ENCODE peak calls at places on chromosome 18, in four cellular contexts. I is right atrium auricular region, L is RWPE2, Y is psoas muscle. R is an unnamed sample.

GRCh38 chr18:66560092-66560491 is 43.8 kb downstream of the CDH19 start:
- DNase-seq in I (no peak), L (no peak), Y (no peak), R (peak; percentile 38)

GRCh38 chr18:4781873-4782272 is 326.8 kb upstream of the DLGAP1 start:
- DNase-seq in I (no peak), Y (no peak), L (no peak), R (no peak)

GRCh38 chr18:21359746-21360145 is 117.7 kb downstream of the GREB1L start:
- DNase-seq in Y (no peak), I (no peak), L (no peak), R (no peak)

GRCh38 chr18:74069178-74070050 is 78.2 kb downstream of the FBXO15 start:
- DNase-seq in I (no peak), L (no peak), Y (no peak), R (no peak)

GRCh38 chr18:69974365-69974764 is 26.7 kb upstream of the CD226 start:
- DNase-seq in L (no peak), Y (no peak), I (no peak), R (no peak)

GRCh38 chr18:36526611-36527010 is 229.1 kb downstream of the FHOD3 start:
- DNase-seq in Y (no peak), I (no peak), L (no peak), R (no peak)

GRCh38 chr18:47717257-47717656 is 213.2 kb downstream of the SMAD2 start:
- DNase-seq in Y (no peak), I (no peak), L (no peak), R (no peak)

GRCh38 chr18:12254137-12254819 is at the start of gene CIDEA:
- DNase-seq in I (no peak), L (no peak), Y (no peak), R (no peak)

GRCh38 chr18:1559563-1559962 is 654.9 kb downstream of the ADCYAP1 start:
- DNase-seq in I (no peak), Y (no peak), L (no peak), R (no peak)

GRCh38 chr18:2540575-2540974 is 30.7 kb downstream of the METTL4 start:
- DNase-seq in I (no peak), L (no peak), Y (no peak), R (no peak)

GRCh38 chr18:45935591-45936335 is 31.4 kb downstream of the EPG5 start:
- DNase-seq in Y (no peak), L (no peak), I (no peak), R (no peak)

GRCh38 chr18:33558529-33558928 is 19.5 kb upstream of the ASXL3 start:
- DNase-seq in L (no peak), I (no peak), Y (no peak), R (no peak)

GRCh38 chr18:13872373-13872772 is 43.0 kb downstream of the MC2R start:
- DNase-seq in I (no peak), Y (no peak), L (no peak), R (no peak)

GRCh38 chr18:21300616-21301200 is 58.7 kb downstream of the GREB1L start:
- DNase-seq in I (no peak), Y (no peak), L (no peak), R (no peak)

GRCh38 chr18:46412831-46413371 is 244.1 kb downstream of the LOXHD1 start:
- DNase-seq in I (no peak), Y (no peak), L (no peak), R (no peak)

GRCh38 chr18:54020971-54021370 is 203.5 kb downstream of the MBD2 start:
- DNase-seq in Y (no peak), I (no peak), L (no peak), R (no peak)

GRCh38 chr18:52312321-52312720 is 27.7 kb upstream of the DCC start:
- DNase-seq in Y (no peak), I (no peak), L (no peak), R (no peak)

GRCh38 chr18:12637393-12637792 is 20.5 kb downstream of the SPIRE1 start:
- DNase-seq in L (no peak), I (no peak), Y (no peak), R (no peak)

GRCh38 chr18:43396266-43396665 is 119.0 kb upstream of the SYT4 start:
- DNase-seq in L (no peak), I (no peak), Y (no peak), R (no peak)

GRCh38 chr18:51778115-51778514 is 561.9 kb upstream of the DCC start:
- DNase-seq in I (no peak), L (no peak), Y (no peak), R (no peak)

GRCh38 chr18:34153711-34154110 is 71.0 kb downstream of the NOL4 start:
- DNase-seq in Y (no peak), L (no peak), I (no peak), R (no peak)

GRCh38 chr18:63823516-63824219 is 48.5 kb downstream of the SERPINB7 start:
- DNase-seq in I (no peak), Y (peak; percentile 20), L (no peak), R (no peak)

GRCh38 chr18:58446661-58447060 is 182.2 kb downstream of the ALPK2 start:
- DNase-seq in I (no peak), Y (no peak), L (no peak), R (no peak)

GRCh38 chr18:54939375-54939917 is 19.8 kb downstream of the CCDC68 start:
- DNase-seq in I (no peak), L (no peak), Y (no peak), R (no peak)

GRCh38 chr18:22639026-22639463 is 221.3 kb upstream of the CTAGE1 start:
- DNase-seq in Y (no peak), L (no peak), I (no peak), R (no peak)

GRCh38 chr18:43887491-43887890 is 610.2 kb upstream of the SYT4 start:
- DNase-seq in I (no peak), L (no peak), Y (no peak), R (no peak)

GRCh38 chr18:567119-567518 is 13.1 kb upstream of the CETN1 start:
- DNase-seq in Y (no peak), I (no peak), L (no peak), R (no peak)

GRCh38 chr18:27977009-27977408 is 199.9 kb downstream of the CDH2 start:
- DNase-seq in L (no peak), Y (no peak), I (no peak), R (no peak)

GRCh38 chr18:45365835-45366234 is 249.4 kb upstream of the SLC14A2 start:
- DNase-seq in I (no peak), L (no peak), Y (no peak), R (no peak)

GRCh38 chr18:22691988-22692710 is 241.0 kb upstream of the RBBP8 start:
- DNase-seq in I (no peak), Y (no peak), L (no peak), R (no peak)

GRCh38 chr18:57175550-57175949 is 28.7 kb downstream of the BOD1L2 start:
- DNase-seq in I (no peak), Y (no peak), L (no peak), R (no peak)

GRCh38 chr18:34283506-34283905 is 58.8 kb upstream of the NOL4 start:
- DNase-seq in L (no peak), I (no peak), Y (no peak), R (no peak)

GRCh38 chr18:51716277-51716676 is 518.8 kb upstream of the MEX3C start:
- DNase-seq in Y (no peak), I (no peak), L (no peak), R (no peak)

GRCh38 chr18:55243255-55243654 is 284.0 kb upstream of the CCDC68 start:
- DNase-seq in I (no peak), Y (no peak), L (no peak), R (no peak)

DNA sequence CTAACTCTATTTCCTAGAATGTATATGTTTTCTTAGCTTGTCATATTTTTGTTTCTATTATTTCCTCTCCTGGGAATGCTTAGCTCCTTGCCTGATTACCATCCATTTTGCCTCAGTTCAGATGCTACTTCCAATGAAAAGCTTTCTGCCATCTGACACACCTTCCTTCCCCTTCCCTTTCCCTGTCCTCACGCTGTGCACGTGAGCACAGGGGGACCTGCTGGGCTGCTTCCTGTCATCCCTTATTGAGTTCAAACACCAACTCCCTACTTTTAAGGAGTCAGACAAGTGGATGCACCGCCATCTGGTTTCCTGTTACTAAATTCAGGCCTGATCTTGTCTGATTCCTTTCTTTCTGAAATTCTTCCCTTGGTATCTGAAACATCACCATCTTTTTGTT is 2.4 kb upstream of the INO80C start:
- DNase-seq in I (peak; percentile 32), Y (no peak), L (no peak), R (no peak)
- H3K4me1 ChIP-seq in I (no peaks in the 10 kb centered on the region), Y (peaks cover 19% of the 10 kb centered on the region), L (peaks cover 23% of the 10 kb centered on the region), R (peaks cover 10% of the 10 kb centered on the region)

DNA sequence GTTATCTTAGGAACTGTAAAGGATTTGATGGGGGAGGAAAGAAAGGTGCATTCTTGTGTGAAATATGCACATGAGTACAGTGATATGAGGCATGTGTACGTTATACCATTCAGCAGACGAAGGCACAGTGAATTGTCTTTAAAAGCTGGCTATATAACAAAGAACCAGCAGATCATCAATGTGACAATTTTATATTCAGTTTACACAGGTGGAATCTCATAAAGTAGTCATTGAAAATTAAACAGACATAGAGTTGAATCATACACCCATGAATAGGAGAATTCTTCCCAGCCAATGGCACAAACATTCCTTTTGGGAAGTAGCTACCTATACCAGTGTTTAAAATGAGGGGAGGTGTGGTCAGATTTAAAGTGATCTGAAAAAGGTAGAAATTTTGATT is 470.3 kb downstream of the DSC3 start:
- DNase-seq in I (no peak), Y (no peak), L (no peak), R (no peak)
- H3K4me1 ChIP-seq in I (no peaks in the 10 kb centered on the region), Y (no peaks in the 10 kb centered on the region), L (no peaks in the 10 kb centered on the region), R (no peaks in the 10 kb centered on the region)

GRCh38 chr18:59818769-59819168 is 81.0 kb upstream of the PMAIP1 start:
- DNase-seq in I (no peak), Y (no peak), L (no peak), R (no peak)

GRCh38 chr18:59820663-59821062 is 79.1 kb upstream of the PMAIP1 start:
- DNase-seq in L (no peak), I (no peak), Y (no peak), R (no peak)

GRCh38 chr18:59823611-59824195 is 76.1 kb upstream of the PMAIP1 start:
- DNase-seq in Y (peak; percentile 38), I (peak; percentile 73), L (no peak), R (peak; percentile 70)

GRCh38 chr18:59822612-59823275 is 77.1 kb upstream of the PMAIP1 start:
- DNase-seq in I (no peak), Y (no peak), L (no peak), R (no peak)

DNA sequence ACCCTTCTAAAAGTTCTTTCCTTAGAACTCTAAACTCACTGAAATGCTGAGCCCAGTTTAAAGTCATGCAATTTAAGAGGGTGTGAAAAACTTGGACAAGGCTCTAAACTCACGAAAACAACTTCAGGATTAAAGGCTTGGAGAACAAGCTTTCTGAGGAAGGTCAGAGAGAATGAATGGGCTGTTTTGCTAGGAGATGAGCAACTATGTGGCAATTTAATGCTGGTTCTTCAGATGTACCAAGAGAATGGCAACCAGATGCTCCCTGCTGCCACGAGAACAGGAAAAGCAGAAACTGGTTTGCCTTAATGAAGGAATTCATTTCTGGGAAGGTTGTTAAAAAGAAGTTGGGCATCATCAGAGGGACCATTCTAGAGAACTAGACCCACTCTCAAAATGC is 77.8 kb upstream of the PMAIP1 start:
- DNase-seq in L (no peak), Y (no peak), I (no peak), R (no peak)
- H3K4me1 ChIP-seq in L (no peaks in the 10 kb centered on the region), Y (no peaks in the 10 kb centered on the region), I (no peaks in the 10 kb centered on the region), R (no peaks in the 10 kb centered on the region)

DNA sequence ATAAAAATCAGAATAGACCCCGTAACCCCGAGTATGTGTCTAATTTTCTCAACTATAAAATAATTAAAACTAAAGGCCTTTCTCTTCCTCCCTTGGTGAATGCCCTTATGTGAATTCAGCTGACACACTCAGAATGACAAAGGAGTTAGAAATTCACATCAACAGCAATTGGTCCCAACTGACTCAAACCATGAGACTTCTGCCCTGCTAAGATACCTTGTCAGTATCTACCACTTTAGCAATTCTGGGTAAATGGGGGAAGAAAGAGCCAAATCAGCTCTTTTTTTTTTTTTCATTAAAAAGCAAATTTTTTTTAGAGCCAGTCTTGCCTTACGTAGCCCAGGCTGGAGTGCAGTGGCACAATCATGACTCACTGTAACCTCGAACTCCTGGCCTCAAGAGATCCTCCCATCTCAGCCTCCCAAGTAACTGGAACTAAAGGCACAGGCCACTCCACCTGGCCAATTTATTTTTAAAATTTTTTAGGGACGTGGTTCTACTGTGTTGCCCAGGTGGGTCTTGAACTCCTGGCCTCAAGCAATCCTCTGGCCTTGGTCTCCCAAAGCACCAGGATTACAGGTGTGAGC is 1.7 kb upstream of the PPP4R1 start:
- DNase-seq in I (no peak), Y (no peak), L (no peak), R (no peak)
- H3K4me1 ChIP-seq in I (no peaks in the 10 kb centered on the region), Y (peaks cover 21% of the 10 kb centered on the region), L (peaks cover 50% of the 10 kb centered on the region), R (peaks cover 8% of the 10 kb centered on the region)

R was measured in tibial nerve.